ENCODE peak calls at places on chromosome 11, in seven cellular contexts. G is NCI-H2081, K is HFFc6, N is cerebellum, C is M059J, A is IMR-90, J is T follicular helper cell. T is an unnamed sample.

GRCh38 chr11:871472-871871 is 28.8 kb downstream of the TSPAN4 start:
- DNase-seq in G (no peak), K (no peak), N (no peak), C (no peak), A (no peak), J (no peak), T (no peak)

GRCh38 chr11:57313788-57314135 is 11.0 kb downstream of the TNKS1BP1 start:
- DNase-seq in G (no peak), K (no peak), N (no peak), C (no peak), A (no peak), J (no peak), T (no peak)

GRCh38 chr11:131418214-131418613 is 47.8 kb downstream of the NTM start:
- DNase-seq in G (no peak), K (no peak), N (no peak), C (no peak), A (no peak), J (no peak), T (no peak)

GRCh38 chr11:128029219-128029722 is 558.1 kb downstream of the ETS1 start:
- DNase-seq in G (no peak), K (no peak), N (no peak), C (peak), A (no peak), J (no peak), T (peak)

GRCh38 chr11:86499723-86500129 is 125.0 kb downstream of the CCDC81 start:
- DNase-seq in G (no peak), K (no peak), N (no peak), C (no peak), A (no peak), J (no peak), T (no peak)

GRCh38 chr11:72239849-72240460 is 4.0 kb downstream of the PHOX2A start:
- DNase-seq in G (peak), K (no peak), N (no peak), C (no peak), A (no peak), J (no peak), T (no peak)

GRCh38 chr11:2933376-2934056 is 4.3 kb upstream of the PHLDA2 start:
- DNase-seq in G (no peak), K (peak), N (no peak), C (peak), A (peak), J (no peak), T (peak)

GRCh38 chr11:72411623-72412532 is 22.5 kb downstream of the CLPB start:
- DNase-seq in G (peak), K (no peak), N (peak), C (no peak), A (no peak), J (no peak), T (no peak)

GRCh38 chr11:44760917-44761545 is 34.3 kb downstream of the TSPAN18 start:
- DNase-seq in G (no peak), K (peak), N (no peak), C (peak), A (peak), J (no peak), T (peak)

GRCh38 chr11:75280227-75280671 is 39.7 kb downstream of the TPBGL start:
- DNase-seq in G (peak), K (peak), N (peak), C (peak), A (peak), J (peak), T (peak)

GRCh38 chr11:27041141-27041869 is 690 bp downstream of the BBOX1 start:
- DNase-seq in G (no peak), K (no peak), N (no peak), C (no peak), A (no peak), J (no peak), T (no peak)

GRCh38 chr11:92751594-92751993 is 217.9 kb upstream of the MTNR1B start:
- DNase-seq in G (no peak), K (no peak), N (no peak), C (no peak), A (no peak), J (no peak), T (no peak)

GRCh38 chr11:1832181-1832988 is 2.4 kb upstream of the SYT8 start:
- DNase-seq in G (no peak), K (no peak), N (peak), C (peak), A (no peak), J (peak), T (peak)

GRCh38 chr11:15967166-15967565 is 389.2 kb downstream of the SOX6 start:
- DNase-seq in G (peak), K (no peak), N (no peak), C (peak), A (no peak), J (no peak), T (no peak)

GRCh38 chr11:31437742-31438435 is 68.2 kb downstream of the DNAJC24 start:
- DNase-seq in G (no peak), K (peak), N (no peak), C (peak), A (peak), J (no peak), T (peak)

GRCh38 chr11:87425943-87426342 is 388.2 kb downstream of the TMEM135 start:
- DNase-seq in G (no peak), K (peak), N (no peak), C (peak), A (peak), J (no peak), T (peak)

GRCh38 chr11:1202776-1203504 is 19.9 kb upstream of the MUC5B start:
- DNase-seq in G (peak), K (no peak), N (peak), C (peak), A (peak), J (peak), T (peak)

GRCh38 chr11:88353386-88353785 is 15.8 kb upstream of the CTSC start:
- DNase-seq in G (no peak), K (no peak), N (no peak), C (no peak), A (no peak), J (no peak), T (no peak)

GRCh38 chr11:118907051-118907748 is 18.5 kb downstream of the BCL9L start:
- DNase-seq in G (peak), K (peak), N (peak), C (peak), A (peak), J (peak), T (peak)

GRCh38 chr11:126352934-126353801 is 2.3 kb upstream of the ST3GAL4 start:
- DNase-seq in G (no peak), K (peak), N (no peak), C (peak), A (peak), J (no peak), T (peak)

GRCh38 chr11:68741536-68741935 is 9.8 kb downstream of the TESMIN start:
- DNase-seq in G (no peak), K (no peak), N (no peak), C (no peak), A (peak), J (no peak), T (no peak)

GRCh38 chr11:20610825-20611224 is 11.4 kb downstream of the SLC6A5 start:
- DNase-seq in G (no peak), K (no peak), N (no peak), C (no peak), A (no peak), J (no peak), T (no peak)

GRCh38 chr11:73140213-73141030 is 1.7 kb downstream of the FCHSD2 start:
- DNase-seq in G (peak), K (no peak), N (peak), C (peak), A (peak), J (no peak), T (peak)

GRCh38 chr11:122045181-122045586 is 70.8 kb downstream of the BLID start:
- DNase-seq in G (no peak), K (peak), N (no peak), C (peak), A (peak), J (no peak), T (peak)

GRCh38 chr11:115501895-115502589 is 2.2 kb downstream of the CADM1 start:
- DNase-seq in G (peak), K (no peak), N (no peak), C (peak), A (peak), J (no peak), T (no peak)

GRCh38 chr11:86508604-86509471 is 134.2 kb downstream of the CCDC81 start:
- DNase-seq in G (no peak), K (peak), N (no peak), C (peak), A (peak), J (no peak), T (peak)

T was measured in EL.